ENCODE peak calls at places on chromosomes 6 and 20, in seven cellular contexts. R is kidney glomerular epithelial cell; X is B cell; W is iPS-NIHi11; U is NAMALWA; Z is germinal center; K is CD8-positive, alpha-beta memory T cell. O is an unnamed sample.

GRCh38 chr20:9344080-9344920 is 170.1 kb upstream of the LAMP5 start:
- DNase-seq in R (peak), X (no peak), W (no peak), U (no peak), Z (no peak), K (no peak), O (no peak)

GRCh38 chr20:5741089-5741488 is 9.1 kb upstream of the SHLD1 start:
- DNase-seq in R (no peak), X (no peak), W (no peak), U (no peak), Z (no peak), K (no peak), O (no peak)

GRCh38 chr6:7542878-7543394 is 1.5 kb downstream of the DSP start:
- DNase-seq in R (peak), X (peak), W (peak), U (no peak), Z (no peak), K (no peak), O (no peak)

GRCh38 chr6:105374010-105374420 is 28.9 kb downstream of the PREP start:
- DNase-seq in R (no peak), X (no peak), W (no peak), U (no peak), Z (no peak), K (no peak), O (no peak)

GRCh38 chr20:19015326-19015725 is 197.1 kb upstream of the SLC24A3 start:
- DNase-seq in R (no peak), X (no peak), W (no peak), U (no peak), Z (no peak), K (no peak), O (no peak)

GRCh38 chr6:41591859-41592502 is 45.8 kb downstream of the FOXP4 start:
- DNase-seq in R (peak), X (peak), W (peak), U (peak), Z (peak), K (peak), O (peak)

GRCh38 chr6:2047855-2048254 is 197.6 kb downstream of the GMDS start:
- DNase-seq in R (no peak), X (no peak), W (no peak), U (no peak), Z (no peak), K (no peak), O (no peak)

GRCh38 chr6:168048724-168049025 is 30.3 kb downstream of the FRMD1 start:
- DNase-seq in R (no peak), X (no peak), W (no peak), U (no peak), Z (no peak), K (no peak), O (no peak)

GRCh38 chr6:149840345-149841075 is 23.6 kb downstream of the LRP11 start:
- DNase-seq in R (peak), X (peak), W (peak), U (peak), Z (peak), K (peak), O (peak)

GRCh38 chr20:16518068-16518783 is 55.0 kb downstream of the KIF16B start:
- DNase-seq in R (peak), X (peak), W (peak), U (peak), Z (peak), K (no peak), O (no peak)

GRCh38 chr6:30717129-30717844 is at the start of gene MDC1:
- DNase-seq in R (peak), X (peak), W (peak), U (peak), Z (peak), K (peak), O (peak)

GRCh38 chr20:15232243-15232642 is 894.8 kb upstream of the FLRT3 start:
- DNase-seq in R (no peak), X (no peak), W (no peak), U (no peak), Z (no peak), K (no peak), O (no peak)

GRCh38 chr6:92000112-92000511 is 1413.2 kb upstream of the MAP3K7 start:
- DNase-seq in R (no peak), X (no peak), W (no peak), U (no peak), Z (no peak), K (no peak), O (no peak)

GRCh38 chr6:83873869-83874268 is 14.4 kb downstream of the CYB5R4 start:
- DNase-seq in R (no peak), X (no peak), W (no peak), U (no peak), Z (no peak), K (no peak), O (no peak)